ENCODE peak calls at places on chromosomes 11 and 22, in nine cellular contexts. P, O, T, S, E, R, H, J and N are unnamed samples.

GRCh38 chr11:119891392-119891791 is 162.4 kb upstream of the NECTIN1 start:
- DNase-seq in P (no peak), O (no peak), T (no peak), S (no peak), E (no peak), R (no peak), H (no peak), J (no peak), N (no peak)

GRCh38 chr11:117588166-117588810 is 208.7 kb downstream of the DSCAML1 start:
- DNase-seq in P (no peak), O (no peak), T (no peak), S (no peak), E (no peak), R (no peak), H (peak; percentile 35), J (peak; percentile 15), N (no peak)

GRCh38 chr11:69644071-69644961 is 3.4 kb downstream of the CCND1 start:
- DNase-seq in P (peak; percentile 92), O (no peak), T (no peak), S (peak; percentile 60), E (peak; percentile 67), R (no peak), H (peak; percentile 86), J (peak; percentile 82), N (peak; percentile 65)

GRCh38 chr11:122633219-122633829 is 22.2 kb upstream of the UBASH3B start:
- DNase-seq in P (peak; percentile 69), O (no peak), T (no peak), S (no peak), E (no peak), R (no peak), H (peak; percentile 46), J (no peak), N (no peak)

GRCh38 chr22:31313366-31314147 is 21.3 kb upstream of the PIK3IP1 start:
- DNase-seq in P (peak; percentile 61), O (no peak), T (peak; percentile 40), S (peak; percentile 91), E (peak; percentile 85), R (peak; percentile 53), H (peak; percentile 88), J (peak; percentile 89), N (peak; percentile 92)

GRCh38 chr11:14015711-14016110 is 53.2 kb downstream of the SPON1 start:
- DNase-seq in P (peak; percentile 81), O (no peak), T (peak; percentile 51), S (no peak), E (no peak), R (no peak), H (no peak), J (no peak), N (no peak)

GRCh38 chr11:130212431-130212961 is 52.9 kb downstream of the ST14 start:
- DNase-seq in P (no peak), O (no peak), T (no peak), S (no peak), E (peak; percentile 9), R (no peak), H (peak; percentile 55), J (no peak), N (no peak)

GRCh38 chr11:23990346-23990745 is 506.5 kb upstream of the LUZP2 start:
- DNase-seq in P (peak; percentile 19), O (no peak), T (no peak), S (no peak), E (no peak), R (no peak), H (no peak), J (no peak), N (no peak)

DNA sequence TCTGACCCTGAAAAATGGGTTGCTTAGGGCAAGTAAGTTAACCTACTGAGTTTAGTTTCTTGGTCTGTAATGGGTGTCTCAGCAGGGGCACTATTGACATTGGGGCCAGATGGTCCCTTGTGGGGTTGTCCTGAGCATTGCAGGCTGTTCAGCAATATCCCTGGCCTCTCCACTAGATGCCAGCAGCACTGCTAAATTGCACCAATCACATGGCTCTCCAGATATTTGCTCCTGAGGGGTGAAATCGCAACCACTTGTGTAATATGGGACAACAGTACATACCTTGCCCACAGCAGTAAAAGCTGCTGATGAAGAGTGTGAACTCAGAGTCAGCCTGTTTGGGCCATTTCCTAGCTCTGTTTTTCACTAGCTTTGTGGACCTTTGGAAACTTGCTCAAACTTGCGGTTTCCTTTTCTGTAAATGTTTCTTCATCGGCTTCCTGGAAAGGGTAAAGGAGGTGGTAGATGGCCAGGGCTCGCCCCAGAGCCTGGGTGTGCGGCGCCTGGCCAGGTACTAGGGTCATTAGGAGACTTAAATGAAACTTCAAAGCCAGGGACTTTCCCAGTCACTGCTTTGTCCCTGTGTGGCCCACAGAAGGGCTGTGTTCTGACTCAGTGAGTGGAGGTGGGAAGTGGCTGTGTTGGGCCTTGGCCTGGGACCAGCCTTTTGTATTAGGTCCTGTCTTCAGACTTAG is 13.0 kb downstream of the NCF4 start:
- DNase-seq in P (peak; percentile 45), O (no peak), T (peak; percentile 37), S (no peak), E (peak; percentile 57), R (no peak), H (no peak), J (no peak), N (peak; percentile 26)
- TF ChIP-seq CTCF in P (peak; percentile 47), O (peak; percentile 72), T (peak; percentile 63), S (no peak), E (peak; percentile 59), R (peak; percentile 24), H (peak; percentile 63), J (peak; percentile 81), N (peak; percentile 41)

GRCh38 chr11:66068154-66068821 is 1.8 kb upstream of the PACS1 start:
- DNase-seq in P (peak; percentile 68), O (no peak), T (peak; percentile 42), S (peak; percentile 78), E (peak; percentile 78), R (peak; percentile 55), H (peak; percentile 80), J (peak; percentile 73), N (peak; percentile 61)

GRCh38 chr11:66070604-66071325 is 693 bp downstream of the PACS1 start:
- DNase-seq in P (peak; percentile 28), O (no peak), T (no peak), S (peak; percentile 69), E (peak; percentile 43), R (peak; percentile 31), H (peak; percentile 84), J (peak; percentile 67), N (peak; percentile 43)

GRCh38 chr11:66068923-66069714 is 953 bp upstream of the PACS1 start:
- DNase-seq in P (peak; percentile 63), O (no peak), T (no peak), S (peak; percentile 58), E (peak; percentile 42), R (peak; percentile 73), H (no peak), J (no peak), N (no peak)

GRCh38 chr11:66071326-66071870 is 1.3 kb downstream of the PACS1 start:
- DNase-seq in P (no peak), O (no peak), T (no peak), S (no peak), E (no peak), R (no peak), H (no peak), J (no peak), N (no peak)

DNA sequence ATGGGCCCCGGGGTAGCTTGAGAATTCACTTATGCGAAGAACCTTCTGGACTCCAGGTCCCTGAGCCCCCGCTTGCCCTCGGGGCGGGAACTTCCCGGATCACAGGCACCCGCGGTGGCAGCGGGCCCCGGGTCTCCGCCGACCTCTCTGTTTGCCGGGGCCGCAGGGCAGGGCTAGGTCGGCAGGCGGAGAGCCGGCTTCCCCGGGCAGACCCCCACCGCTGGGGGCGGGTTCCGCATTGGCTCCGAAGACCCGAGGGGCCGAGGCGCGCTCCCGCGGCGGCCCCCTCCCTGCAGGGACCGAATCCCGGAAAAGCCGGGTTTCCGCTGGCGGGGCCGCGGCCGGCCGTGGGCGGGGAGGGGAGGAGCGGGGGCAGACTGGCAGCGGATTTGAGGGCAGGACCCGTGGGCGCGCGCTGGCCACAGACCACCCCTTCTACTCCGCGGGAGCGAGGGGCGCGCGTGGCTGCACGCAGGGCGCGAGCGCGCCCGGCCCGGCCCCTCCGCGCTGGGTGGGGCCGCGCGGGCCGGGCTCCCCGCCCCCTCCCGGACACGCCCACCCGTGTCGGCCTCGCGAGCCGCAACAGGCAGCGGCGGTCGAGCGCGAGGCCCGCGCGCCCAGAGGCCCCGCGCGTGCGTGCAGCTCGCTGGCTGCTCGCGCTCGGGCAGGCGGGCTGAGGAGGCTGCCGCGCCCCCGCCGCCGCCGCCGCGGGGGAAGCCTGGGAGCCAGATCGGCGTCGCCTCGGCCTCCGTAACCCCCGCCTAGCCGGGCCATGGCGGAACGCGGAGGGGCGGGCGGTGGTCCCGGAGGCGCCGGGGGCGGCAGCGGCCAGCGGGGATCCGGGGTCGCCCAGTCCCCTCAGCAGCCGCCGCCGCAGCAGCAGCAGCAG is at the start of gene PACS1:
- DNase-seq in P (peak; percentile 73), O (no peak), T (no peak), S (peak; percentile 85), E (peak; percentile 76), R (peak; percentile 53), H (peak; percentile 85), J (peak; percentile 60), N (peak; percentile 57)
- TF ChIP-seq POLR2A in P (peak; percentile 36), O (no peak), T (no peak), S (peak; percentile 28), E (peak; percentile 45), R (peak; percentile 66), H (no peak), J (no peak), N (peak; percentile 65)

GRCh38 chr11:55655096-55655495 is 6.9 kb upstream of the OR4C6 start:
- DNase-seq in P (no peak), O (no peak), T (no peak), S (no peak), E (no peak), R (no peak), H (no peak), J (no peak), N (no peak)

GRCh38 chr11:55648027-55648426 is at the start of gene OR4S2:
- DNase-seq in P (no peak), O (no peak), T (no peak), S (no peak), E (no peak), R (no peak), H (no peak), J (no peak), N (no peak)

GRCh38 chr11:55658031-55658573 is 3.9 kb upstream of the OR4C6 start:
- DNase-seq in P (no peak), O (no peak), T (no peak), S (no peak), E (no peak), R (no peak), H (no peak), J (no peak), N (no peak)

DNA sequence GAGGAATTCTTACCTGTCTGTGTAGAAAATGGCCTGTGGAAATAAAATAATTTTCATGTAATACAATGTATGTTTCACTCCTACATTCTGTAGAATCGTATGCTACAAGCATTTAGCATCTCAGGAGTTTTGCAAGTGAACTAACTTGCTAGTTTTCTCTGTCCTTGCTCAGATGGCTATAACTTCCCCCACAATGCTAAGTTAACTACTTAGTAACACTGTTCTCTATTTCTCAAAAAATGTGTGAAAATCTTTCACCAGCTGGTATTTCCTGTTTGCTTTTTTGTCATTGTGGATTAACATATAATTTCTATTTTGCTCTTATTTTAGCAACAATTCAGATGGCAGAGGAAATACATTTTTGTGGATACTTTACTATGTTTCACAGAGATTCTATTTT is 4.4 kb downstream of the OR4S2 start:
- DNase-seq in P (no peak), O (no peak), T (no peak), S (no peak), E (no peak), R (no peak), H (no peak), J (no peak), N (no peak)
- H3K9me3 ChIP-seq in P (peaks cover 4% of the 10 kb centered on the region), O (no peaks in the 10 kb centered on the region), T (peaks cover 38% of the 10 kb centered on the region), S (no peaks in the 10 kb centered on the region), E (no peaks in the 10 kb centered on the region), R (no peaks in the 10 kb centered on the region), H (no peaks in the 10 kb centered on the region), J (no peaks in the 10 kb centered on the region), N (no peaks in the 10 kb centered on the region)

DNA sequence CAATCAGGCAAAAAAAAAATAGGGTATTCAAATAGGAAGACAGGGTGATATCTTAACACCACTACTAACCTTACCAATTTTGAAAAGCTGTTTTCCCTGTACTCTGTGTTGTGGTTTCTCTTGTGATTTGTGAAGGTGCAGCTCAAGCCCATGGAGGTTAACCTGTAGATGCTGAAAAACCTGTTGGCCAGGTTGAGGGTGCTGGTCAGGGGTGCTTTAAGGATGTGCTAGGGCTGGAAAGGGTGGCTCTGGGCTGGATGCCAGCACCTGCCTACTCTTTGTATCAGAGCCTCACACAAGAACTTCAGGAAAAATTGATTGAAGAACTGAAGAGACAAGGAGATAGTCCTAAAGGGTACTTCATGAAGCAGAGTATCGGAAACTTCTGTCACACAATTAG is 18.3 kb upstream of the OR5M8 start:
- DNase-seq in P (no peak), O (no peak), T (no peak), S (no peak), E (peak; percentile 18), R (no peak), H (no peak), J (no peak), N (no peak)
- TF ChIP-seq CTCF in P (no peak), O (no peak), T (no peak), S (no peak), E (no peak), R (no peak), H (no peak), J (no peak), N (no peak)